ENCODE peak calls at places on chromosomes 5 and 9, in five cellular contexts. S is A549, T is ovary, X is uterus, L is tibial nerve. J is an unnamed sample.

GRCh38 chr9:36731068-36731467 is 158.4 kb downstream of the MELK start:
- DNase-seq in S (no peak), T (no peak), X (no peak), L (no peak), J (no peak)

GRCh38 chr9:109907400-109907799 is 127.4 kb downstream of the PALM2AKAP2 start:
- DNase-seq in S (no peak), T (no peak), X (no peak), L (no peak), J (no peak)

GRCh38 chr5:150286820-150287219 is 2.8 kb downstream of the CAMK2A start:
- DNase-seq in S (peak), T (no peak), X (no peak), L (no peak), J (no peak)

GRCh38 chr9:107395126-107395525 is 94.4 kb downstream of the KLF4 start:
- DNase-seq in S (no peak), T (no peak), X (no peak), L (no peak), J (no peak)

GRCh38 chr9:33472171-33472920 is 1.4 kb downstream of the NOL6 start:
- DNase-seq in S (no peak), T (no peak), X (no peak), L (no peak), J (no peak)

GRCh38 chr5:170443624-170444023 is 54.5 kb upstream of the KCNMB1 start:
- DNase-seq in S (no peak), T (no peak), X (no peak), L (no peak), J (no peak)

GRCh38 chr5:142014911-142015584 is 2.2 kb upstream of the GNPDA1 start:
- DNase-seq in S (peak), T (no peak), X (no peak), L (no peak), J (no peak)

GRCh38 chr5:83721878-83722779 is 1.5 kb upstream of the HAPLN1 start:
- DNase-seq in S (peak), T (no peak), X (peak), L (peak), J (no peak)

GRCh38 chr9:36929350-36929675 is 104.8 kb downstream of the PAX5 start:
- DNase-seq in S (no peak), T (no peak), X (no peak), L (no peak), J (no peak)

GRCh38 chr9:35932732-35933131 is 23.4 kb downstream of the SPAAR start:
- DNase-seq in S (no peak), T (no peak), X (no peak), L (no peak), J (no peak)

GRCh38 chr5:157603333-157604190 is 28.0 kb upstream of the ADAM19 start:
- DNase-seq in S (peak), T (no peak), X (no peak), L (no peak), J (no peak)

GRCh38 chr9:33297455-33297854 is 7.1 kb downstream of the NFX1 start:
- DNase-seq in S (no peak), T (no peak), X (no peak), L (no peak), J (no peak)

GRCh38 chr9:125883548-125883947 is 136.4 kb downstream of the PBX3 start:
- DNase-seq in S (no peak), T (no peak), X (no peak), L (no peak), J (no peak)

GRCh38 chr9:125992557-125992956 is 245.4 kb downstream of the PBX3 start:
- DNase-seq in S (no peak), T (no peak), X (no peak), L (no peak), J (no peak)

GRCh38 chr5:131114754-131115153 is 50.3 kb downstream of the HINT1 start:
- DNase-seq in S (no peak), T (no peak), X (no peak), L (no peak), J (no peak)

GRCh38 chr5:22541037-22541436 is 312.1 kb downstream of the CDH12 start:
- DNase-seq in S (no peak), T (no peak), X (no peak), L (no peak), J (no peak)

GRCh38 chr5:160899735-160900134 is 47.7 kb upstream of the ATP10B start:
- DNase-seq in S (no peak), T (no peak), X (no peak), L (no peak), J (no peak)

GRCh38 chr9:135684691-135685090 is 14.6 kb downstream of the SOHLH1 start:
- DNase-seq in S (no peak), T (no peak), X (no peak), L (no peak), J (no peak)

GRCh38 chr5:172004824-172005237 is 1.6 kb downstream of the FBXW11 start:
- DNase-seq in S (no peak), T (no peak), X (no peak), L (no peak), J (no peak)

GRCh38 chr9:124505006-124505900 is 1.9 kb downstream of the NR5A1 start:
- DNase-seq in S (no peak), T (no peak), X (no peak), L (no peak), J (no peak)

GRCh38 chr5:101686541-101686940 is 609.5 kb downstream of the SLCO4C1 start:
- DNase-seq in S (no peak), T (no peak), X (no peak), L (no peak), J (no peak)

GRCh38 chr9:124818431-124819281 is 34.6 kb upstream of the WDR38 start:
- DNase-seq in S (no peak), T (no peak), X (no peak), L (no peak), J (peak)

GRCh38 chr5:153613143-153613542 is 122.7 kb downstream of the GRIA1 start:
- DNase-seq in S (no peak), T (no peak), X (no peak), L (no peak), J (no peak)

GRCh38 chr5:114665551-114665950 is 303.7 kb downstream of the KCNN2 start:
- DNase-seq in S (no peak), T (no peak), X (no peak), L (no peak), J (no peak)

GRCh38 chr9:79565245-79565644 is 6.5 kb upstream of the TLE4 start:
- DNase-seq in S (no peak), T (no peak), X (no peak), L (no peak), J (no peak)

GRCh38 chr9:116891438-116891837 is 204.3 kb downstream of the TRIM32 start:
- DNase-seq in S (no peak), T (no peak), X (no peak), L (no peak), J (no peak)

GRCh38 chr5:36928947-36929346 is 52.4 kb downstream of the NIPBL start:
- DNase-seq in S (no peak), T (no peak), X (no peak), L (no peak), J (no peak)

GRCh38 chr5:140176028-140176382 is 1.0 kb downstream of the CYSTM1 start:
- DNase-seq in S (no peak), T (no peak), X (no peak), L (no peak), J (no peak)

GRCh38 chr9:129126789-129127618 is 15.8 kb downstream of the PTPA start:
- DNase-seq in S (no peak), T (no peak), X (no peak), L (no peak), J (no peak)

GRCh38 chr9:123835821-123836220 is 94.1 kb downstream of the DENND1A start:
- DNase-seq in S (no peak), T (no peak), X (no peak), L (no peak), J (no peak)

GRCh38 chr5:124810420-124810819 is 64.0 kb upstream of the ZNF608 start:
- DNase-seq in S (no peak), T (no peak), X (no peak), L (no peak), J (no peak)

GRCh38 chr9:137588891-137589290 is 1.4 kb downstream of the ZMYND19 start:
- DNase-seq in S (no peak), T (no peak), X (no peak), L (no peak), J (no peak)

GRCh38 chr5:14806452-14806851 is 65.1 kb downstream of the ANKH start:
- DNase-seq in S (no peak), T (no peak), X (no peak), L (peak), J (no peak)

GRCh38 chr9:72315510-72316287 is 49.3 kb downstream of the ZFAND5 start:
- DNase-seq in S (peak), T (peak), X (no peak), L (peak), J (peak)

GRCh38 chr9:14309403-14309802 is 4.5 kb downstream of the NFIB start:
- DNase-seq in S (no peak), T (no peak), X (no peak), L (no peak), J (no peak)

GRCh38 chr9:29548436-29548835 is 1975.2 kb upstream of the C9orf72 start:
- DNase-seq in S (no peak), T (no peak), X (peak), L (no peak), J (no peak)

GRCh38 chr5:157301066-157301465 is 35.1 kb downstream of the CYFIP2 start:
- DNase-seq in S (no peak), T (no peak), X (no peak), L (no peak), J (no peak)

GRCh38 chr9:132048191-132048590 is 31.5 kb downstream of the MED27 start:
- DNase-seq in S (no peak), T (no peak), X (no peak), L (no peak), J (no peak)

DNA sequence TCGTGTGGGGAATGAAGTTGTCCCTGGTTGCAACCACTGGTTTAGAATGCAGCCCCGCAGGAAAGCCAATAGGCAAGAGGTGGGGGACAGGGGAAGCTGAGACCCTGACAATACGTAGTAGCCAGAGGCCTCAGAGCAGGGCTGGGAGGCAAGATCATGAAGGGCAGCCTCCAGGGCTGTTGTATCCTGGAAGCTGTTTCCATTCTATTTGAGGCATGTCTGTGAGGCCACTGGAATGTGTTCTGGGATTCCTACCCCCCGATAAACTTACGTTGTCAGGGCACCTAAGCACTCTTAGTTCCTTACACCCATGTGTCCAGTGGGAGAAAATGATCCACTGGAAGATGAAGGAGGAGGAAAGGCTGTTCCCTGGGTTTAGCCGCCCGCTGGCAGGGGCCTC is 177.3 kb downstream of the CFAP90 start:
- DNase-seq in S (no peak), T (no peak), X (no peak), L (no peak), J (no peak)
- H3K27ac ChIP-seq in S (no peak), T (no peak), X (no peak), L (no peak), J (no peak)

GRCh38 chr9:115234094-115234493 is 116.1 kb upstream of the TNC start:
- DNase-seq in S (peak), T (no peak), X (no peak), L (no peak), J (peak)
- H3K4me3 ChIP-seq in S (no peak), T (no peak), X (no peak), L (no peak), J (no peak)

DNA sequence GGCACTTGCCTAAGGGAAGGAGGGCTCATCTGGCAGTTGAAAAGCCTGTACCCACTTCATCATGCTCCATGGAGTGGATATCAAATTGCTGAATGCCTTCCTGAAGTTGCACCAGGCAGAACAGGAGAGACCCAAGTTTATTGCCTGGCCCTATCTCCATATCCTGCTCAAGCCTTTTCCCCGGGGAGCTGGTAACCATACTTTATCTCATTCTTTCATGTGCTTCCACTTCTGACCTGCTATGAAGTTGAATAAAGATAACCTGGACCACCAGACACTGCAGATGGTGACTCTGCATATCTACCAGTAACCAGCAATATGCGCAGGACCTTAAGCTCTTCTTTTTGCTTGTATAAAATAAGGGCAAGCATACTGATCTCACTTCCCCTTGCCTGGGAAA is 1397.5 kb upstream of the CDH6 start:
- DNase-seq in S (no peak), T (no peak), X (no peak), L (no peak), J (no peak)
- TF ChIP-seq POLR2A in S (no peak), T (no peak), X (no peak), L (no peak), J (no peak)

DNA sequence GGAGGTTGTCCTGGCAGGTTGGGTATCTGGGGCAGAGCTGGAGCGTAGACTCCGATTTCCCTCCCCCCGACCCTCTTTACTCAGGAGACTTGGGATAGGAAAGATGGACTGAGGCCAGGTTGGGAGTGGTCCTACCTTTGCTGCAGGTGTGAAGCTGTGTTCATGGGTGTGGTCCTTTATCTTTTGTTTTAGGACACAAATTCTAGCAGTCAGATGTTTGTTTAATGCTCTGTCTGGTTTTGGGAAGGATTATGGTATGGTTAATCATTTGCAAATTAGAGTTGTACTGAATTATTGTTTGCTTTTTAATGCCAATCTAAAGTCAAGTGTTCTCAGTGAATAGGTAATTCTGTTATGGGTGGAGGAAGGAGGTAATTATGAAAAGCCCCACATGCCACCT is 14.1 kb upstream of the FAM120AOS start:
- DNase-seq in S (no peak), T (no peak), X (no peak), L (no peak), J (no peak)
- H3K27ac ChIP-seq in S (peak), T (no peak), X (no peak), L (no peak), J (no peak)

GRCh38 chr5:415928-416635 is 26.9 kb upstream of the EXOC3 start:
- DNase-seq in S (no peak), T (no peak), X (no peak), L (no peak), J (peak)
- H3K4me3 ChIP-seq in S (no peak), T (no peak), X (no peak), L (no peak), J (no peak)